ENCODE peak calls at places on chromosomes 13 and 19, in ten cellular contexts. N, P, F, R, U, B, Q, L, O and Z are unnamed samples.

GRCh38 chr19:29404951-29405727 is 120.7 kb upstream of the VSTM2B start:
- DNase-seq in N (no peak), P (peak), F (no peak), R (no peak), U (peak), B (no peak), Q (peak), L (no peak), O (no peak), Z (no peak)

GRCh38 chr19:53076984-53077383 is 26.2 kb downstream of the ZNF160 start:
- DNase-seq in N (peak), P (peak), F (no peak), R (no peak), U (peak), B (peak), Q (peak), L (peak), O (no peak), Z (no peak)

GRCh38 chr13:85828094-85828684 is 29.0 kb upstream of the SLITRK6 start:
- DNase-seq in N (peak), P (no peak), F (peak), R (no peak), U (peak), B (peak), Q (no peak), L (peak), O (no peak), Z (peak)

GRCh38 chr19:54352041-54352440 is 12.7 kb downstream of the LAIR1 start:
- DNase-seq in N (no peak), P (peak), F (no peak), R (no peak), U (no peak), B (no peak), Q (no peak), L (no peak), O (no peak), Z (peak)

GRCh38 chr13:105343134-105343806 is 1192.2 kb downstream of the EFNB2 start:
- DNase-seq in N (no peak), P (no peak), F (no peak), R (no peak), U (no peak), B (no peak), Q (no peak), L (peak), O (no peak), Z (no peak)

GRCh38 chr13:85525411-85525810 is 273.8 kb downstream of the SLITRK6 start:
- DNase-seq in N (no peak), P (no peak), F (no peak), R (no peak), U (no peak), B (no peak), Q (no peak), L (peak), O (no peak), Z (no peak)

GRCh38 chr13:94236132-94236531 is 243.3 kb downstream of the DCT start:
- DNase-seq in N (no peak), P (no peak), F (no peak), R (no peak), U (no peak), B (no peak), Q (no peak), L (no peak), O (no peak), Z (no peak)

GRCh38 chr13:76982051-76982450 is 9.8 kb upstream of the CLN5 start:
- DNase-seq in N (no peak), P (no peak), F (no peak), R (no peak), U (no peak), B (no peak), Q (no peak), L (no peak), O (no peak), Z (no peak)

GRCh38 chr19:29942404-29943261 is 594 bp downstream of the URI1 start:
- DNase-seq in N (peak), P (peak), F (peak), R (no peak), U (peak), B (peak), Q (peak), L (peak), O (peak), Z (peak)